ENCODE peak calls at places on chromosomes 13 and 19, in four cellular contexts. D, J, Y and Q are unnamed samples.

GRCh38 chr19:19204181-19204580 is 967 bp upstream of the NR2C2AP start:
- DNase-seq in D (no peak), J (no peak), Y (peak; percentile 37), Q (no peak)

GRCh38 chr13:113860579-113861432 is 3.1 kb downstream of the GAS6 start:
- DNase-seq in D (no peak), J (no peak), Y (peak; percentile 80), Q (no peak)

GRCh38 chr13:41658057-41658642 is 200.8 kb downstream of the RGCC start:
- DNase-seq in D (no peak), J (no peak), Y (no peak), Q (no peak)

GRCh38 chr13:45950343-45950995 is 98.9 kb upstream of the SIAH3 start:
- DNase-seq in D (no peak), J (no peak), Y (no peak), Q (no peak)

GRCh38 chr19:54254195-54254906 is 2.7 kb downstream of the LILRB5 start:
- DNase-seq in D (no peak), J (no peak), Y (no peak), Q (no peak)

GRCh38 chr19:38321646-38322323 is 2.1 kb downstream of the KCNK6 start:
- DNase-seq in D (peak; percentile 80), J (no peak), Y (no peak), Q (no peak)

GRCh38 chr19:2034729-2035589 is 16.1 kb downstream of the MKNK2 start:
- DNase-seq in D (peak; percentile 82), J (peak; percentile 61), Y (peak; percentile 99), Q (peak; percentile 43)

GRCh38 chr13:57865600-57866294 is 234.2 kb downstream of the PCDH17 start:
- DNase-seq in D (no peak), J (no peak), Y (no peak), Q (no peak)

GRCh38 chr13:91185294-91185863 is 162.1 kb upstream of the MIR17HG start:
- DNase-seq in D (no peak), J (no peak), Y (no peak), Q (no peak)

GRCh38 chr13:25988655-25989054 is 63.2 kb downstream of the SHISA2 start:
- DNase-seq in D (no peak), J (no peak), Y (no peak), Q (no peak)

GRCh38 chr13:38309397-38309796 is 40.3 kb upstream of the UFM1 start:
- DNase-seq in D (no peak), J (no peak), Y (no peak), Q (no peak)

GRCh38 chr19:32041681-32042292 is 303.6 kb upstream of the ZNF507 start:
- DNase-seq in D (peak; percentile 63), J (no peak), Y (peak; percentile 55), Q (peak; percentile 76)

GRCh38 chr13:111324736-111325135 is 4.3 kb downstream of the TEX29 start:
- DNase-seq in D (no peak), J (no peak), Y (no peak), Q (no peak)

GRCh38 chr13:39565036-39565949 is 37.7 kb downstream of the LHFPL6 start:
- DNase-seq in D (peak; percentile 30), J (no peak), Y (peak; percentile 57), Q (no peak)

GRCh38 chr13:100650321-100650720 is 24.3 kb downstream of the TMTC4 start:
- DNase-seq in D (no peak), J (no peak), Y (no peak), Q (no peak)

GRCh38 chr13:99392126-99392805 is 85.1 kb upstream of the GPR183 start:
- DNase-seq in D (no peak), J (no peak), Y (no peak), Q (no peak)

GRCh38 chr13:48728226-48728625 is 74.5 kb downstream of the CYSLTR2 start:
- DNase-seq in D (no peak), J (no peak), Y (no peak), Q (no peak)

GRCh38 chr13:80213201-80213600 is 127.7 kb downstream of the SPRY2 start:
- DNase-seq in D (no peak), J (no peak), Y (no peak), Q (no peak)

GRCh38 chr19:30551271-30551670 is 179.1 kb downstream of the ZNF536 start:
- DNase-seq in D (no peak), J (no peak), Y (no peak), Q (no peak)

GRCh38 chr19:52248256-52248655 is 21.1 kb upstream of the ZNF766 start:
- DNase-seq in D (peak; percentile 76), J (no peak), Y (peak; percentile 72), Q (peak; percentile 56)

GRCh38 chr19:7356899-7357627 is 8.3 kb downstream of the ARHGEF18 start:
- DNase-seq in D (no peak), J (no peak), Y (no peak), Q (no peak)

GRCh38 chr13:111876506-111876905 is 190.4 kb upstream of the SOX1 start:
- DNase-seq in D (no peak), J (no peak), Y (no peak), Q (no peak)

GRCh38 chr13:36801035-36801434 is 18.0 kb upstream of the RFXAP start:
- DNase-seq in D (no peak), J (no peak), Y (no peak), Q (no peak)

GRCh38 chr19:34336781-34337271 is 28.2 kb upstream of the GPI start:
- DNase-seq in D (peak; percentile 45), J (no peak), Y (no peak), Q (no peak)

GRCh38 chr19:7783991-7784421 is 21.0 kb downstream of the CLEC4M start:
- DNase-seq in D (peak; percentile 62), J (no peak), Y (no peak), Q (no peak)

GRCh38 chr19:34838753-34839431 is 65.9 kb upstream of the ZNF599 start:
- DNase-seq in D (no peak), J (no peak), Y (peak; percentile 89), Q (peak; percentile 69)

GRCh38 chr13:44459674-44460073 is 86.0 kb downstream of the SERP2 start:
- DNase-seq in D (no peak), J (no peak), Y (no peak), Q (no peak)

DNA sequence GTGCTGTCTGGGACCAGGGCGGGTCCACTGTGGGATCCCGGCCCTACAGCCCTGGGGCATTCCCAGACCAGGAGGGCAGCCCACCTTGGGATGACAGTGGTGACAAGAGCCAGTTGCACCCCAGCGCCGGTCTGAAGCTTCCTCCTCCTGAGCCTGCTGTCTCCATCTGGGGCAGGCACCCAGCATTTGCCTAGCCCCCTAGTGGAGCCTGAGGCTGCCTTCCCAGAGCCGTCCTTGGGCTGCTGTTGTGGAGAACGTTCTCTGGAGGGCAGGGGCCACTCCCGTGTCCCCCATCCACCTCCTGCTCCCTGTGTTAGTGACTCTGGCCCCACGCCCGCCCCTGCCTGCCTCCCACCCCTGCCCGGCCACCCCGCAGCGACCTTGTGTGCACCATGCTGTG is 148.5 kb downstream of the KDM4B start:
- DNase-seq in D (no peak), J (no peak), Y (no peak), Q (no peak)
- TF ChIP-seq CTCF in D (no peak), J (no peak), Y (no peak), Q (no peak)

GRCh38 chr13:33441015-33441414 is 155.5 kb upstream of the STARD13 start:
- DNase-seq in D (no peak), J (no peak), Y (peak; percentile 30), Q (no peak)
- TF ChIP-seq CTCF in D (no peak), J (no peak), Y (no peak), Q (no peak)

GRCh38 chr13:109910131-109910530 is 123.7 kb upstream of the IRS2 start:
- DNase-seq in D (no peak), J (no peak), Y (no peak), Q (no peak)

GRCh38 chr13:109900320-109900719 is 113.9 kb upstream of the IRS2 start:
- DNase-seq in D (no peak), J (no peak), Y (no peak), Q (no peak)

GRCh38 chr13:109900723-109901122 is 114.3 kb upstream of the IRS2 start:
- DNase-seq in D (no peak), J (no peak), Y (no peak), Q (no peak)

GRCh38 chr13:109899748-109900147 is 113.4 kb upstream of the IRS2 start:
- DNase-seq in D (no peak), J (no peak), Y (no peak), Q (no peak)

GRCh38 chr13:109904218-109904617 is 117.8 kb upstream of the IRS2 start:
- DNase-seq in D (no peak), J (no peak), Y (no peak), Q (no peak)
- TF ChIP-seq CTCF in D (no peak), J (no peak), Y (no peak), Q (no peak)

GRCh38 chr13:49977992-49978391 is 18.9 kb upstream of the TRIM13 start:
- DNase-seq in D (no peak), J (no peak), Y (no peak), Q (no peak)

GRCh38 chr13:49980266-49980665 is 16.6 kb upstream of the TRIM13 start:
- DNase-seq in D (no peak), J (no peak), Y (no peak), Q (no peak)

GRCh38 chr13:49972709-49973108 is 24.1 kb upstream of the TRIM13 start:
- DNase-seq in D (no peak), J (no peak), Y (no peak), Q (no peak)

GRCh38 chr13:49975826-49976225 is 21.0 kb upstream of the TRIM13 start:
- DNase-seq in D (no peak), J (no peak), Y (no peak), Q (no peak)

DNA sequence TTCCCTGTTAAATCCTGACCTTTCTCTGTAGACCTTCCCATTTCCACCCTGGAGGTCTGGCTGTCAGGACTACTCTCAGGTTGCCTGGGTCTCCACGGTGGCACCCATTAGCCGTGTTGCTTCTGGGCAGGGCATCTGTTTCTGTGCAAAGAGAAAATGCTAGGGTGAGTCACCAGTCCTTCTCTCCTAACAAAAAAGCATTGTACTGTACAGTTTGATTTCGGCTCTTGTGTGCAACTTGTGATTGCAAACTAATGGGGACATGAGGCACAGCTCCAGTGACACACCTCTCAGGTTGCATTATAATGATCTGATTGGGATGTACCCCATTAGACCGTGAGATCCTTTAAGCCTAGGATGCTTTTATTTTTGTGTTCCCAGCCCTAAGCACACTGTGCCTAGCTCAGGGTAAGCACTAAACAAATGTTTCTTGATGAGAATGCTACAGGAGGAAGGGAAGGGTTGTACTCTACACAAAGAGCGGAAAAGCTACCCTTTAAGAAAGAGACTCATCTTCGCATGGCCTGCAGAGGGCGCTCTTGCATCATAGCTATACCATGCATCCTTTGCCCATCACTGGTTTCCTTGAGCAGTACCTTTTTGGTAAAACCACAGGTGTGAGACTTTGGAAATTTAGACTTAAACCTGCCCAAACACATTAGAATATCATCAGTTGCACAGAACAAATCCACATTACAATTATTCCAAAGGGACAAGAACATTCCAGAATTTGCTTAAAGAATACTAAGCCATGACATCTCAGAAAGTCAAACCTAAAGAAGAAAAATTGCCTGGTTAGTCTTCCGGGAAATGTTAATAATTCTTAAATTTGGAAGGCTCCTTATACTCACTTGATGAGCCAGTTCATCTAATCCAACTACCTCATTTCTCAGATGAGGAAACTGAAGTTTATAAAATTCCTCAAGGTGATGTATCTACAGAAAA is 20.3 kb upstream of the TRIM13 start:
- DNase-seq in D (peak; percentile 81), J (peak; percentile 57), Y (peak; percentile 76), Q (peak; percentile 81)
- TF ChIP-seq CTCF in D (peak; percentile 80), J (no peak), Y (peak; percentile 95), Q (peak; percentile 93)